ENCODE peak calls at places on chromosomes 6 and 20, in eight cellular contexts. R is dorsolateral prefrontal cortex; E is esophagus muscularis mucosa; L is CD8-positive, alpha-beta T cell; M is ascending aorta; K is mucosa of descending colon; H is GM23338; U is ovary. T is an unnamed sample.

GRCh38 chr6:20302702-20303251 is 90.5 kb upstream of the MBOAT1 start:
- DNase-seq in U (no peak), K (no peak), R (no peak), L (no peak), M (no peak), H (no peak), E (peak), T (no peak)

GRCh38 chr20:433300-433975 is 25.3 kb downstream of the RBCK1 start:
- DNase-seq in K (no peak), E (no peak), M (no peak), U (no peak), R (peak), L (peak), H (no peak), T (no peak)

GRCh38 chr6:36123270-36124139 is 6.8 kb upstream of the MAPK13 start:
- DNase-seq in E (peak), L (peak), K (peak), H (peak), M (peak), R (peak), U (peak), T (peak)

GRCh38 chr6:37548067-37548674 is 48.5 kb upstream of the CCDC167 start:
- DNase-seq in M (no peak), L (no peak), R (no peak), E (no peak), H (no peak), U (no peak), K (no peak), T (no peak)

GRCh38 chr6:12890171-12890790 is 173.7 kb downstream of the PHACTR1 start:
- DNase-seq in U (no peak), R (no peak), L (no peak), M (no peak), H (peak), K (no peak), E (peak), T (no peak)

GRCh38 chr20:51447097-51447764 is 95.3 kb downstream of the NFATC2 start:
- DNase-seq in E (no peak), K (peak), R (no peak), U (peak), H (peak), M (peak), L (no peak), T (peak)

GRCh38 chr6:147080215-147080614 is 124.0 kb upstream of the STXBP5 start:
- DNase-seq in U (no peak), E (no peak), K (no peak), L (no peak), R (no peak), M (no peak), H (no peak), T (no peak)

GRCh38 chr6:15593798-15594197 is 69.0 kb downstream of the DTNBP1 start:
- DNase-seq in U (peak), M (no peak), K (no peak), R (no peak), H (no peak), E (no peak), L (no peak), T (no peak)

GRCh38 chr6:16583151-16583762 is 178.0 kb downstream of the ATXN1 start:
- DNase-seq in U (no peak), M (no peak), E (peak), K (no peak), L (no peak), R (peak), H (no peak), T (no peak)

GRCh38 chr6:170374571-170375444 is 68.2 kb downstream of the FAM120B start:
- DNase-seq in R (no peak), U (no peak), E (no peak), H (no peak), M (no peak), L (no peak), K (no peak), T (no peak)

GRCh38 chr20:40442181-40442963 is 246.7 kb downstream of the MAFB start:
- DNase-seq in H (peak), R (no peak), K (no peak), E (peak), M (no peak), L (no peak), U (no peak), T (no peak)
- TF ChIP-seq CTCF in H (peak), R (no peak), K (no peak), E (peak), M (no peak), L (no peak), U (no peak), T (no peak)

DNA sequence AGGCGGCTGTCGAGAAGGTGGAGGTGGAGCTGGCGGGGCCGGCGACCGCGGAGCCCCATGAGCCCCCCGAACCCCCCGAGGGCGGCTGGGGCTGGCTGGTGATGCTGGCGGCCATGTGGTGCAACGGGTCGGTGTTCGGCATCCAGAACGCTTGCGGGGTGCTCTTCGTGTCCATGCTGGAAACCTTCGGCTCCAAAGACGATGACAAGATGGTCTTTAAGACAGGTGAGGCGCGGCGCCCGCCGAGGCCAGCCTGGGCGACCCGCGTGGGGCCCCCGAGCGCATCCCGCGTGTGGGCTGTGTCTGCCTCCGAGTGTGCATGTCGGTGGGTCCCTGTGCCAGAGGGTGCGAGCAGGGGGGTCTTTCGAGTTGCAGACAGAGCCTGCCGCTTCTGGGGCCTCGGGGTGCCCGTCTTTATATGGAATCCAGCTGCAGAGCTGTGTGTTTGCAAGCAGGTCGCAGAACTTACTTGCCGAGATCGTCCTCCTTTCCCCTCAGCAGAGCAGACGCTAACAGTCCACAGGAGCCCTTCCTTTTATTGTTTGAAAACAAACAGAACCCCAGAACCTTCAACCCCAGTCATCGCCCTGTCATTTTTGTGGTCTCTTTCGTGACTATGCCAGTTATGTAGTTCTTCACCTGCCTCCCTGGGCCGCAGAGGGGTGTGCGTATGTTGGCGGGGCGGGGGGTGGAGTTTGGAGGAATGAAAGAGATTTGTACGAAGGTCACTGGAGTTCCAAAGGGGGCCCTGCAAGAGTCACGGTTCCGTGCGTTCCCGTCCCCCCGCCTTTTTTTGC is 766 bp downstream of the SLC16A10 start:
- DNase-seq in K (peak), L (peak), U (peak), R (no peak), E (no peak), H (peak), M (no peak), T (no peak)
- H3K4me3 ChIP-seq in K (peak), L (peak), U (peak), R (peak), E (peak), H (peak), M (peak), T (peak)

GRCh38 chr6:43936476-43936875 is 166.5 kb downstream of the VEGFA start:
- DNase-seq in E (no peak), M (no peak), H (no peak), R (no peak), L (no peak), U (no peak), K (no peak), T (peak)

GRCh38 chr6:43933111-43933885 is 163.3 kb downstream of the VEGFA start:
- DNase-seq in E (no peak), K (no peak), L (no peak), M (no peak), U (no peak), H (no peak), R (no peak), T (no peak)

GRCh38 chr6:43935921-43936320 is 165.9 kb downstream of the VEGFA start:
- DNase-seq in R (no peak), M (no peak), L (no peak), K (no peak), U (no peak), H (no peak), E (no peak), T (no peak)

GRCh38 chr6:43934183-43934802 is 164.3 kb downstream of the VEGFA start:
- DNase-seq in H (no peak), R (no peak), K (no peak), L (no peak), U (no peak), M (no peak), E (no peak), T (no peak)

DNA sequence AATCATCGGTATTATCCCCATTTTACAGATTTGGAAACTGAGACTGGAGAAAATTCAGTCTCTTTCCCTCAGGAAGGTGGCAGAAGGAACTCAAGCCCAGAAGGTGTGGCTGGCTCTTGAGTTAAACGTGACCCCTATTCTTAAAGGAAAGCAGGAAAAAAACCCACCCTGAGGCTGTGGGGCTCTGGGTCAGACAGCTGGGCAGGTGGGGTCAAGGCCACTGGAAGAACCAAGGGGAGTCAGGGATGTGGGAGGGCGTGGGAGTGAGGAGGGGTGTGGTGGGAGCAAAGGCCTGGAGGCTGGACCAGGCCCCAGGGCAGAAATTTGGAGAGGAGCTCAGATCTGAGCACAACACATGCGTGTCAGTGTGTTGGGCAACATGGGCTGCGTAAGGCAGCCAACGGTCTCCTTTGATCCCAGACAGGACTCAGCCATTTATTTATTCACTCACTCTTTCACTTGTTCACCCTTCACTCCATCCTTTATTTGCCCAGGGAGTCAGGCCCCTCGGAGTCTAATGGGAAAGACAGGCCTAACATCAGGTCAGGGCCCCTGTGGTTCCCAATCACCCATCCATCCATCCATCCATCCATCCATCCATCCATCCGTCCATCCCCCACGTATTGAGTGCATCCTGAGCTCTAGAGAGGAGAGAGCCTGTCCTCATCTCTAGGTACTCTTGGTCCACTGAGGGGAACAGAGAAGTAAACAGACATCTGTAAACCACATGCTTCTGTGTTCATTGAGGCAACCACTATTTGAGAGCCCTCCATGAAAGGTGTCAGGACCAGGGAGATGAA is 165.0 kb downstream of the VEGFA start:
- DNase-seq in L (no peak), K (no peak), E (no peak), M (no peak), U (no peak), H (no peak), R (no peak), T (no peak)
- TF ChIP-seq CTCF in L (no peak), K (no peak), E (no peak), M (no peak), U (no peak), H (no peak), R (no peak), T (no peak)

DNA sequence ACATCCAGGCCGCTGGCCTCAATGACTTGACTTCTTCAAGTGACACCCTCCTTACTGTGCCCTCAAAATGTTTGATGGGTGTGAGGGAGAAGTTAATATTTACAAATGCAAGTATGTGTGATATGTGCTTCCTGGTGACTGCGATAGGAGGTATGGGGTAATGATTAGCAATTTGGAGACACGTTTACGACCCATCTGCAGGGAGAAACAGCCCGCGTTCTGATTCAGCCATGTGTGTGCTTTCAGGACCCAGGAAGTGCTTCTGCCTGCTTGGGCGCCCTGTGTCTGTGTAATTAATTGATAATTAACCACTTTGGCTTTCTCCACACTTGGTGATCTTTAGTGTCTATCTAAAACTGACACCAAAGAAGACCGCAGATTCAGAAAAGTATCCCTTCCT is 25.0 kb downstream of the SIRPA start:
- DNase-seq in H (no peak), U (no peak), L (no peak), R (no peak), K (peak), E (no peak), M (no peak), T (no peak)
- H3K4me3 ChIP-seq in H (no peak), U (no peak), L (no peak), R (no peak), K (no peak), E (no peak), M (no peak), T (no peak)

T was measured in coronary artery.